ENCODE peak calls at places on chromosomes 6 and 20, in six cellular contexts. One of them, this sample, is unnamed.

GRCh38 chr6:20704325-20704724 is 170.1 kb downstream of the CDKAL1 start:
- DNase-seq in GM23338: no peak
- DNase-seq in A549: no peak
- DNase-seq in uterus: no peak
- DNase-seq in GM23248: no peak
- DNase-seq in psoas muscle: no peak
- DNase-seq in this sample: no peak

GRCh38 chr6:38176797-38177751 is 357.5 kb downstream of the ZFAND3 start:
- DNase-seq in GM23338: peak; percentile 41
- DNase-seq in A549: no peak
- DNase-seq in uterus: no peak
- DNase-seq in GM23248: no peak
- DNase-seq in psoas muscle: no peak
- DNase-seq in this sample: no peak

GRCh38 chr20:9884666-9885065 is 45.8 kb upstream of the PAK5 start:
- DNase-seq in GM23338: peak; percentile 43
- DNase-seq in A549: peak; percentile 40
- DNase-seq in uterus: no peak
- DNase-seq in GM23248: peak; percentile 17
- DNase-seq in psoas muscle: no peak
- DNase-seq in this sample: no peak

GRCh38 chr20:34904202-34904621 is 27.8 kb downstream of the ACSS2 start:
- DNase-seq in GM23338: no peak
- DNase-seq in A549: no peak
- DNase-seq in uterus: no peak
- DNase-seq in GM23248: no peak
- DNase-seq in psoas muscle: no peak
- DNase-seq in this sample: no peak

GRCh38 chr6:140175486-140175885 is 801.0 kb upstream of the CITED2 start:
- DNase-seq in GM23338: no peak
- DNase-seq in A549: no peak
- DNase-seq in uterus: no peak
- DNase-seq in GM23248: peak; percentile 1
- DNase-seq in psoas muscle: no peak
- DNase-seq in this sample: no peak

GRCh38 chr6:29705389-29706231 is 17.6 kb upstream of the HLA-F start:
- DNase-seq in GM23338: peak; percentile 87
- DNase-seq in A549: peak; percentile 38
- DNase-seq in uterus: no peak
- DNase-seq in GM23248: peak; percentile 72
- DNase-seq in psoas muscle: no peak
- DNase-seq in this sample: no peak

GRCh38 chr6:43847741-43848630 is 78.0 kb downstream of the VEGFA start:
- DNase-seq in GM23338: no peak
- DNase-seq in A549: no peak
- DNase-seq in uterus: no peak
- DNase-seq in GM23248: peak; percentile 43
- DNase-seq in psoas muscle: no peak
- DNase-seq in this sample: no peak

GRCh38 chr20:21796059-21796458 is 90.6 kb downstream of the PAX1 start:
- DNase-seq in GM23338: peak; percentile 44
- DNase-seq in A549: peak; percentile 13
- DNase-seq in uterus: no peak
- DNase-seq in GM23248: peak; percentile 7
- DNase-seq in psoas muscle: no peak
- DNase-seq in this sample: no peak

GRCh38 chr20:7836076-7836475 is 104.2 kb downstream of the HAO1 start:
- DNase-seq in GM23338: no peak
- DNase-seq in A549: no peak
- DNase-seq in uterus: no peak
- DNase-seq in GM23248: peak; percentile 50
- DNase-seq in psoas muscle: no peak
- DNase-seq in this sample: no peak

GRCh38 chr6:132228894-132229293 is 172.4 kb downstream of the MOXD1 start:
- DNase-seq in GM23338: no peak
- DNase-seq in A549: no peak
- DNase-seq in uterus: no peak
- DNase-seq in GM23248: no peak
- DNase-seq in psoas muscle: no peak
- DNase-seq in this sample: no peak

GRCh38 chr6:82385961-82386360 is 22.3 kb downstream of the TPBG start:
- DNase-seq in GM23338: no peak
- DNase-seq in A549: no peak
- DNase-seq in uterus: no peak
- DNase-seq in GM23248: no peak
- DNase-seq in psoas muscle: no peak
- DNase-seq in this sample: no peak

GRCh38 chr6:41728073-41728936 is 7.1 kb downstream of the TFEB start:
- DNase-seq in GM23338: no peak
- DNase-seq in A549: no peak
- DNase-seq in uterus: no peak
- DNase-seq in GM23248: no peak
- DNase-seq in psoas muscle: no peak
- DNase-seq in this sample: no peak

GRCh38 chr6:96659084-96659845 is 96.3 kb downstream of the FHL5 start:
- DNase-seq in GM23338: no peak
- DNase-seq in A549: no peak
- DNase-seq in uterus: no peak
- DNase-seq in GM23248: no peak
- DNase-seq in psoas muscle: no peak
- DNase-seq in this sample: no peak
- H3K27ac ChIP-seq in GM23338: no peak overlapping the region
- H3K27ac ChIP-seq in A549: no peak overlapping the region
- H3K27ac ChIP-seq in uterus: no peak overlapping the region
- H3K27ac ChIP-seq in GM23248: no peak overlapping the region
- H3K27ac ChIP-seq in psoas muscle: no peak overlapping the region
- H3K27ac ChIP-seq in this sample: no peak overlapping the region

GRCh38 chr6:158416841-158417759 is 104.8 kb downstream of the TULP4 start:
- DNase-seq in GM23338: no peak
- DNase-seq in A549: no peak
- DNase-seq in uterus: no peak
- DNase-seq in GM23248: peak; percentile 40
- DNase-seq in psoas muscle: no peak
- DNase-seq in this sample: no peak

GRCh38 chr6:158418501-158418900 is 106.2 kb downstream of the TULP4 start:
- DNase-seq in GM23338: no peak
- DNase-seq in A549: no peak
- DNase-seq in uterus: no peak
- DNase-seq in GM23248: peak; percentile 50
- DNase-seq in psoas muscle: no peak
- DNase-seq in this sample: no peak

GRCh38 chr6:158419339-158419909 is 107.2 kb downstream of the TULP4 start:
- DNase-seq in GM23338: no peak
- DNase-seq in A549: no peak
- DNase-seq in uterus: no peak
- DNase-seq in GM23248: no peak
- DNase-seq in psoas muscle: no peak
- DNase-seq in this sample: no peak

GRCh38 chr6:158415666-158416065 is 103.4 kb downstream of the TULP4 start:
- DNase-seq in GM23338: no peak
- DNase-seq in A549: no peak
- DNase-seq in uterus: no peak
- DNase-seq in GM23248: no peak
- DNase-seq in psoas muscle: no peak
- DNase-seq in this sample: no peak

DNA sequence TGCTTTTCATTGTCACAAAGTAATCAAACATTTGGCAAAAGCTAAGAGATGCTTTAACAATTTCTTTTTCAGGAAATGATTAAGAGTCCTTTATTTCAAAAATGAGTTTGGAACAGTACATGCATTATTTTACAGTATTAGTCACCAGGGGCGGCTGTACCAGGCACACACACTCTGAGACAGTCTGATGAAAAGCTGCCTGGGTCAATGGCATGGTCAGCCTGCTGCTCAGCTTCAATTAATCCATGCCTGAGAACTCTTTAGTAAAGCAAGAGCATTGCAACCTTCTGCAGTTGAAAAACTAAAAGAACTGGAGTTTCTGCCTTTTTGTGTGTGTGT is 105.5 kb downstream of the TULP4 start:
- DNase-seq in GM23338: no peak
- DNase-seq in A549: no peak
- DNase-seq in uterus: no peak
- DNase-seq in GM23248: peak; percentile 84
- DNase-seq in psoas muscle: no peak
- DNase-seq in this sample: no peak
- H3K27ac ChIP-seq in GM23338: no peak overlapping the region
- H3K27ac ChIP-seq in A549: no peak overlapping the region
- H3K27ac ChIP-seq in uterus: no peak overlapping the region
- H3K27ac ChIP-seq in GM23248: peak overlapping the region; percentile 61
- H3K27ac ChIP-seq in psoas muscle: no peak overlapping the region
- H3K27ac ChIP-seq in this sample: peak overlapping the region; percentile 69

DNA sequence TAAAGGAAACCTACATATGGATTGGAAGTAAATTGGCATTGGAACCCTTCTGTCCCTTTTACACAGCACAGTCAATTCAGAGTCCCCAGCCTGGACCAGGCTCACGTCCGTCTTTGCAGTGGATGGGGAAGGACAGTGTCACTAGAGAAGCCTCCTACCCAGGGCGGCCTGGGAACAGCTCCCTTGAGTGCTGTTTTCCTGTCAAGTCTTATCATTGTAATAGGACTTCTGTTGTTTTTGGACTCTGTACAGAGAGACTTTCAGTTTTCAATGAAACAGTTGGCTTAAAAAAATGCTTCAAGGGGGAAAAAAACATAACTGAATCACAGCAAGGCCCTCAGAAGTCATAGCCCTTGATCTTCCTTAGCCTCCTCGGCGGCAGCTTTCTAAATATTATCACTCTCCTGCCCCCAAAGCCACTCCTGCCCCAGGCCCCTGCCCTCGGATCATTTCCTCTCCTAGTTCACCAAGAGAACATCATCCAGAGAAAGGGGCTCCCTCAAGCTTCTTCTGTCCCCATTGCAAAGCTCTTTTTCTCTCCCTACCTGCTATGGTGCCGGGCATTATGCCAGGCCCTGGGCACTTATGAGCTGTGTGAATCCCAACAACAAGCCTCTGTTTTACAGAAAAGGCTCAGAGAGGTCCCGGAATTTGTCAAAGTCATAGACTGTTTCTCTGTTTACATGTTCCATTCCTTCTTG is 37.8 kb upstream of the CNKSR3 start:
- DNase-seq in GM23338: no peak
- DNase-seq in A549: no peak
- DNase-seq in uterus: no peak
- DNase-seq in GM23248: no peak
- DNase-seq in psoas muscle: no peak
- DNase-seq in this sample: no peak
- H3K27ac ChIP-seq in GM23338: no peak overlapping the region
- H3K27ac ChIP-seq in A549: no peak overlapping the region
- H3K27ac ChIP-seq in uterus: peak overlapping the region; percentile 78
- H3K27ac ChIP-seq in GM23248: no peak overlapping the region
- H3K27ac ChIP-seq in psoas muscle: no peak overlapping the region
- H3K27ac ChIP-seq in this sample: no peak overlapping the region

GRCh38 chr6:122565708-122566107 is 44.5 kb upstream of the PKIB start:
- DNase-seq in GM23338: no peak
- DNase-seq in A549: no peak
- DNase-seq in uterus: no peak
- DNase-seq in GM23248: no peak
- DNase-seq in psoas muscle: no peak
- DNase-seq in this sample: no peak

GRCh38 chr6:122567034-122567433 is 43.2 kb upstream of the PKIB start:
- DNase-seq in GM23338: no peak
- DNase-seq in A549: no peak
- DNase-seq in uterus: no peak
- DNase-seq in GM23248: no peak
- DNase-seq in psoas muscle: no peak
- DNase-seq in this sample: no peak

GRCh38 chr6:122568350-122568749 is 41.9 kb upstream of the PKIB start:
- DNase-seq in GM23338: no peak
- DNase-seq in A549: no peak
- DNase-seq in uterus: no peak
- DNase-seq in GM23248: no peak
- DNase-seq in psoas muscle: no peak
- DNase-seq in this sample: no peak

GRCh38 chr6:122563364-122564052 is 46.7 kb upstream of the PKIB start:
- DNase-seq in GM23338: peak; percentile 18
- DNase-seq in A549: no peak
- DNase-seq in uterus: no peak
- DNase-seq in GM23248: no peak
- DNase-seq in psoas muscle: no peak
- DNase-seq in this sample: no peak

GRCh38 chr6:122564230-122564629 is 46.0 kb upstream of the PKIB start:
- DNase-seq in GM23338: no peak
- DNase-seq in A549: no peak
- DNase-seq in uterus: no peak
- DNase-seq in GM23248: no peak
- DNase-seq in psoas muscle: no peak
- DNase-seq in this sample: no peak
- H3K27ac ChIP-seq in GM23338: no peak overlapping the region
- H3K27ac ChIP-seq in A549: no peak overlapping the region
- H3K27ac ChIP-seq in uterus: no peak overlapping the region
- H3K27ac ChIP-seq in GM23248: no peak overlapping the region
- H3K27ac ChIP-seq in psoas muscle: no peak overlapping the region
- H3K27ac ChIP-seq in this sample: no peak overlapping the region

DNA sequence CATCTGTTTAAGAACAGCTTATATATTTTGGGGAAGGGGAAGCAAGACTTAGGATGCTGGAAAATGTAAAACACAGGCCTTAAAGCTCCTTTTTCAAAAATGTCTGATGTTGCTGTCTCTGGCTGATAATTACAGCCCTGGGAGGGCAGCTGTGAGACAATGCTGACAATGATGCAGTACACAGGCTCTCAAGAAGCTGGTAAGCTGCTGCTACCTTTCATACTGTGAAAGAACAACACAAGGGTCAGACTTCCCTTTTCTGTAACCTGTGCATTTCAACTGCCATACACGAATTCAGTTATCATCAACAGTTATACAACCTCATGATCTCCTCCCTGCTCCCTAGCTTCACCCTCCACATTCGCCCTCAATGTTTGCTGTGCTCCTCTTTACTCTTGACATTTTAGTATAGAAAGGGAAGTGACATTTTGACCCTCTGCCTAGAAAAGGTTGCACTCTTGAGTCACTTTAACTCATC is 25.2 kb downstream of the MAP7 start:
- DNase-seq in GM23338: no peak
- DNase-seq in A549: peak; percentile 54
- DNase-seq in uterus: no peak
- DNase-seq in GM23248: no peak
- DNase-seq in psoas muscle: no peak
- DNase-seq in this sample: no peak
- H3K27ac ChIP-seq in GM23338: peak overlapping the region; percentile 36
- H3K27ac ChIP-seq in A549: peak overlapping the region; percentile 91
- H3K27ac ChIP-seq in uterus: no peak overlapping the region
- H3K27ac ChIP-seq in GM23248: no peak overlapping the region
- H3K27ac ChIP-seq in psoas muscle: no peak overlapping the region
- H3K27ac ChIP-seq in this sample: peak overlapping the region; percentile 42

This sample was measured in epithelial cell of prostate.